ENCODE peak calls at places on chromosomes 7 and 10, in six cellular contexts. H is GM12878; A is heart right ventricle; S is gastrocnemius medialis; X is naive thymus-derived CD4-positive, alpha-beta T cell; G is lower lobe of right lung. I is an unnamed sample. For H3K36me3 and H3K27me3, the result is how much of the 10 kb centered on the place peaks cover.

GRCh38 chr10:16652154-16652553 is 130.5 kb upstream of the C1QL3 start:
- ATAC-seq in G (no peak), H (no peak), A (no peak), S (no peak), X (no peak), I (no peak)

GRCh38 chr10:118594392-118595063 is 920 bp downstream of the PRLHR start:
- ATAC-seq in A (peak), H (peak), X (peak), G (peak), S (peak), I (peak)

GRCh38 chr10:33025039-33025438 is 67.0 kb upstream of the ITGB1 start:
- ATAC-seq in G (no peak), S (no peak), X (peak), H (peak), A (no peak), I (no peak)

GRCh38 chr10:129525408-129525807 is 58.4 kb downstream of the MGMT start:
- ATAC-seq in A (no peak), H (no peak), S (no peak), X (no peak), G (peak), I (peak)

GRCh38 chr10:46079831-46080585 is 33.9 kb upstream of the MSMB start:
- ATAC-seq in X (peak), H (no peak), A (no peak), S (no peak), G (peak), I (no peak)

GRCh38 chr7:156984209-156984891 is 26.1 kb downstream of the MNX1 start:
- ATAC-seq in X (no peak), A (no peak), S (peak), G (no peak), H (no peak), I (peak)

GRCh38 chr10:4902571-4903011 is 60.6 kb upstream of the AKR1C1 start:
- ATAC-seq in H (no peak), X (no peak), S (peak), A (no peak), G (peak), I (peak)

GRCh38 chr7:3673524-3673923 is 372.5 kb downstream of the SDK1 start:
- ATAC-seq in G (no peak), A (no peak), S (no peak), H (no peak), X (peak), I (no peak)

GRCh38 chr10:78507761-78508160 is 474.1 kb downstream of the RPS24 start:
- ATAC-seq in H (no peak), G (no peak), S (no peak), X (no peak), A (no peak), I (peak)
- H3K36me3 ChIP-seq in H (under half), G (under half), S (under half), X (under half), A (under half), I (under half)

GRCh38 chr10:21509391-21510217 is 15.9 kb downstream of the SKIDA1 start:
- ATAC-seq in X (no peak), G (no peak), A (no peak), H (no peak), S (no peak), I (peak)

GRCh38 chr10:21511931-21512330 is 13.6 kb downstream of the SKIDA1 start:
- ATAC-seq in X (no peak), A (no peak), S (no peak), G (no peak), H (no peak), I (no peak)

GRCh38 chr10:21508987-21509334 is 16.5 kb downstream of the SKIDA1 start:
- ATAC-seq in S (no peak), X (no peak), H (no peak), A (no peak), G (no peak), I (no peak)

GRCh38 chr10:21513035-21513434 is 12.4 kb downstream of the SKIDA1 start:
- ATAC-seq in H (no peak), G (no peak), X (no peak), A (no peak), S (no peak), I (no peak)

DNA sequence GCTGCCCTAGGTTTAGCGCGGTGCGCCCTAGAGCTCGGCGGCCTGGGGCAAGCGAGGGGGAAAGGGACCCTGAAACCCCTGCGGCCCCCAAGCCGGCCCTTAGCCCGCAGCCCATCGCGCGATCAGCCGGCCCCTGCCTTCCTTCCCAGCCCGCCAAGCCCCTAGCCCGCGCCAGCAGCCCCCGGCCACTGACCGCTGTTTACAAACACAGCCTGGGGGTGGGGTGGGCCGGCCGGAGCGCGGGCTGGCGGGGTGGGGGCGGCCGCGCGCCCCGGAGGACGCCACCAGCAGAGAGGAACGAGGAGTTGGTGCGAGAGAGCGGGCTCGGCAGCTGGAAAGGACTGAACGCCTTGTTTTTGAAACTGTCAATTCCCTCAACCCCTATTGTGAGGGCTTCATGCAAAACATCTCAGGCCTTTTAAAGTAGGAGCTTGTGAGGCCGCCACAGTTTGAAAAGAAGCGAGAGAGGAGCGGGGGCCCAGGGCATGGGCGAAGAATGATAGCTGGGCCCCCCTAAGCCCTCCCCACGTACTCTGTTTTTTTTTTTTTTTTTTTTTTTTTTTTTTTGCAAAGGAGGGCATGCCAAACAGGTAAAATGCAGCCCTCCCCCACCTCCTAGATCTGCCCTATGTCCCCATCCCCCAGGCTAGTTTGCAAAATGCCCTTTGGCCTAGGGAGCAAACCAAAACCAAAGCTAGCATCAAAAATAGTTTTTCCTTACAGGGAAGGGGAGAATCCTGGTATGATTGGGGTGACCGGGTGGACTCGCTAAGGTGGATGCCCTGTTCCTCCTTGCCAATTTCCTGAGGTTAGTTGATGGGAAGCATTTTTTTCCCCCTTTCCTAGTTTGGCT is 15.0 kb downstream of the SKIDA1 start:
- ATAC-seq in A (no peak), G (peak), S (no peak), X (no peak), H (no peak), I (peak)
- H3K27me3 ChIP-seq in A (under half), G (half or more), S (under half), X (under half), H (under half), I (under half)

GRCh38 chr10:3106908-3107425 is 39.6 kb downstream of the PFKP start:
- ATAC-seq in X (no peak), A (no peak), S (no peak), H (no peak), G (peak), I (no peak)

GRCh38 chr10:3108575-3109105 is 41.3 kb downstream of the PFKP start:
- ATAC-seq in X (no peak), H (no peak), S (no peak), G (no peak), A (no peak), I (no peak)

GRCh38 chr10:3108033-3108432 is 40.7 kb downstream of the PFKP start:
- ATAC-seq in H (no peak), S (peak), A (no peak), G (no peak), X (no peak), I (no peak)

GRCh38 chr10:3105905-3106304 is 38.6 kb downstream of the PFKP start:
- ATAC-seq in G (no peak), X (no peak), H (no peak), S (no peak), A (no peak), I (no peak)

DNA sequence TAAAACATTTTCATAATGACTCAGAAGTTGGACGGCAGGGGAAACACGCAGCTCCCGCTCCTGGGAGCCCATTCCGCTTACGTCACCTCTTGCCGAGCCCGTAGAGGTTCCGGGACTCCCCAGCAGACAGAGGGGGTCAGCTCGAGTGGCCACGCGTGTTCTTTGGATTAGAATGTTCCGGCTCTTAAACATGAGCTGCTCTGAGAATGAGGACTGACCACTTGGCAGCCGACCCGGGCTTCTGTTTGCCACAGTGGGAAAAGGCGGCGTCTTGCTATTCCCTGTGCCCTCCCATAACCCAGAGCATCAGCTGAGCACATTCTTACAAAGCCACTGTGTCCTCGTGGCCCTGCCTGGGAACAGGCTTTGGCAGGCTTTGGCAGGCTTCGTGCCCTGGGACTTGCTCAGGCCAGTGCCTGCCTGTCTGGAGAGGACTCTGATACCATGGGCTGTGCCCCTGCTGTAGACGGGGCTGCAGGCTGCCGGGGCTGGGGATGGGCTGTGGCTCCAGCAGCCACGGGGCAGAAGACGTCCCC is 40.1 kb downstream of the PFKP start:
- ATAC-seq in G (peak), H (no peak), A (peak), X (no peak), S (peak), I (peak)
- H3K36me3 ChIP-seq in G (under half), H (half or more), A (under half), X (under half), S (under half), I (half or more)

GRCh38 chr7:31775511-31775910 is 88.5 kb downstream of the PPP1R17 start:
- ATAC-seq in A (no peak), X (no peak), G (no peak), S (no peak), H (no peak), I (no peak)
- H3K27me3 ChIP-seq in A (under half), X (under half), G (under half), S (under half), H (under half), I (under half)

GRCh38 chr7:140680886-140681285 is 8.1 kb downstream of the ADCK2 start:
- ATAC-seq in S (no peak), H (no peak), X (no peak), G (no peak), A (no peak), I (no peak)
- H3K36me3 ChIP-seq in S (under half), H (under half), X (under half), G (half or more), A (under half), I (under half)

GRCh38 chr7:117015258-117016184 is 62.2 kb downstream of the ST7 start:
- ATAC-seq in G (no peak), A (no peak), S (no peak), H (no peak), X (no peak), I (no peak)

GRCh38 chr7:117018713-117019112 is 65.4 kb downstream of the ST7 start:
- ATAC-seq in X (no peak), H (no peak), A (no peak), G (no peak), S (no peak), I (no peak)

GRCh38 chr7:117019287-117019686 is 66.0 kb downstream of the ST7 start:
- ATAC-seq in A (no peak), H (no peak), X (no peak), S (no peak), G (peak), I (no peak)

GRCh38 chr7:117014673-117015133 is 61.4 kb downstream of the ST7 start:
- ATAC-seq in H (peak), A (peak), G (peak), X (peak), S (peak), I (no peak)

DNA sequence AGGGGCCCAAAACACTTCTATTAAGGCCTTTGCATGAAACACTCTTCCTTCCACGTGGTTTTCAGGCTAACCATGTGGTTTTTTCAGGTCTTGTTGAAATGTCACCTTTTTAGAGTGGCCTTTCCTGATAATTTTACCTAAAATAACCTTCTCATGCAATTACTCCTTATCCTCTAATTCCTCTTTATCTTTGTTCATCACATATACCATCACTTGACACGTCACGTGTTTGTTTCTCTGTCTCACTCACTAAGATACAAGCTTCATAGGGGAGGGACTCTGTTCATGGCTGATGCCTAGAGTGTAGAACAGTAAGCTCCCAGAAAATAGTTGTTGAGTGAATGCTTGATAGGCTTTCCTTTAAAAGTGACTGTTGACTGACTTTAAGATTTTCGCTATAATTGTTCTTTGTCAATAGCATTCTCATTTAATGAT is 63.7 kb downstream of the ST7 start:
- ATAC-seq in S (no peak), G (no peak), X (no peak), H (peak), A (no peak), I (no peak)
- H3K27me3 ChIP-seq in S (under half), G (under half), X (under half), H (under half), A (under half), I (under half)

GRCh38 chr10:28553963-28554362 is 21.0 kb downstream of the WAC start:
- ATAC-seq in G (no peak), S (no peak), H (no peak), X (no peak), A (no peak), I (no peak)
- H3K36me3 ChIP-seq in G (under half), S (under half), H (under half), X (under half), A (under half), I (under half)

I was measured in gastroesophageal sphincter.